ENCODE peak calls at places on chromosomes 1 and 21, in nine cellular contexts. T is caudate nucleus; N is stimulated activated CD4-positive, alpha-beta T cell treated with anti-CD3 and anti-CD28 coated beads, Interleukin-4, amount 100 ng/mL, for 24 hours; M is kidney glomerular epithelial cell; X is amniotic stem cell; G is iris pigment epithelial cell; F is activated CD8-positive, alpha-beta memory T cell treated with anti-CD3 and anti-CD28 coated beads, Interleukin-2, amount 10 ng/mL, durations not matched to agents 7 days and 5 days; B is fibroblast of the aortic adventitia; C is activated CD4-positive, alpha-beta T cell treated with anti-CD3 and anti-CD28 coated beads for 36 hours. L is an unnamed sample.
A peak's percentile ranks its signal among the peaks of the same experiment; 100 is the strongest.

GRCh38 chr21:16821588-16821987 is 691.3 kb upstream of the CXADR start:
- DNase-seq in T (no peak), N (no peak), M (peak; percentile 34), X (no peak), G (peak; percentile 45), F (no peak), B (no peak), C (no peak), L (no peak)

GRCh38 chr1:93692001-93692400 is 10.4 kb upstream of the BCAR3 start:
- DNase-seq in T (no peak), N (no peak), M (no peak), X (no peak), G (no peak), F (no peak), B (no peak), C (no peak), L (no peak)

GRCh38 chr1:201559679-201560162 is 20.8 kb downstream of the NAV1 start:
- DNase-seq in T (peak; percentile 85), N (peak; percentile 69), M (peak; percentile 77), X (peak; percentile 81), G (peak; percentile 86), F (peak; percentile 76), B (peak; percentile 87), C (peak; percentile 86), L (no peak)

GRCh38 chr1:9438431-9439073 is 100.7 kb upstream of the SLC25A33 start:
- DNase-seq in T (peak; percentile 41), N (no peak), M (peak; percentile 99), X (no peak), G (peak; percentile 93), F (no peak), B (peak; percentile 88), C (no peak), L (peak; percentile 69)

GRCh38 chr21:31741116-31741515 is 9.2 kb upstream of the SCAF4 start:
- DNase-seq in T (no peak), N (no peak), M (no peak), X (no peak), G (no peak), F (no peak), B (no peak), C (no peak), L (no peak)

GRCh38 chr1:171763764-171764163 is 17.7 kb upstream of the METTL13 start:
- DNase-seq in T (no peak), N (no peak), M (no peak), X (no peak), G (no peak), F (no peak), B (no peak), C (no peak), L (no peak)

GRCh38 chr1:9655127-9655723 is 3.7 kb downstream of the PIK3CD start:
- DNase-seq in T (no peak), N (peak; percentile 74), M (no peak), X (no peak), G (no peak), F (peak; percentile 50), B (no peak), C (peak; percentile 80), L (no peak)

GRCh38 chr1:229159668-229160544 is 111.0 kb upstream of the RAB4A start:
- DNase-seq in T (no peak), N (no peak), M (no peak), X (no peak), G (no peak), F (no peak), B (no peak), C (no peak), L (no peak)

GRCh38 chr1:223260712-223261111 is 103.3 kb downstream of the SUSD4 start:
- DNase-seq in T (no peak), N (no peak), M (no peak), X (no peak), G (no peak), F (no peak), B (no peak), C (no peak), L (no peak)

GRCh38 chr1:169099561-169099960 is 6.9 kb upstream of the ATP1B1 start:
- DNase-seq in T (no peak), N (no peak), M (peak; percentile 43), X (no peak), G (no peak), F (no peak), B (no peak), C (no peak), L (no peak)

GRCh38 chr1:5990913-5991783 is 1.1 kb downstream of the NPHP4 start:
- DNase-seq in T (peak; percentile 53), N (peak; percentile 29), M (no peak), X (peak; percentile 21), G (peak; percentile 38), F (peak; percentile 56), B (peak; percentile 14), C (peak; percentile 49), L (no peak)

L was measured in pulmonary artery endothelial cell.